ENCODE peak calls at places on chromosomes 2 and 18, in eight cellular contexts. O is K562, S is ovary, N is A549, Z is stomach, F is tibial nerve, A is transverse colon, D is upper lobe of left lung. Y is an unnamed sample.

GRCh38 chr2:65055427-65056214 is 595 bp upstream of the CEP68 start:
- DNase-seq in O (no peak), S (no peak), N (peak), Z (peak), F (no peak), A (peak), D (no peak), Y (no peak)

GRCh38 chr2:217261452-217261851 is 401.6 kb upstream of the TNP1 start:
- DNase-seq in O (no peak), S (no peak), N (no peak), Z (no peak), F (no peak), A (no peak), D (no peak), Y (peak)

GRCh38 chr18:28015671-28016070 is 161.3 kb downstream of the CDH2 start:
- DNase-seq in O (no peak), S (no peak), N (no peak), Z (no peak), F (no peak), A (no peak), D (no peak), Y (no peak)

GRCh38 chr2:151138507-151138906 is 123.2 kb downstream of the RBM43 start:
- DNase-seq in O (no peak), S (no peak), N (no peak), Z (no peak), F (no peak), A (no peak), D (no peak), Y (no peak)

GRCh38 chr2:136238552-136239346 is 120.8 kb upstream of the CXCR4 start:
- DNase-seq in O (no peak), S (no peak), N (no peak), Z (no peak), F (peak), A (no peak), D (no peak), Y (no peak)

GRCh38 chr2:12502759-12503158 is 214.0 kb upstream of the TRIB2 start:
- DNase-seq in O (no peak), S (no peak), N (no peak), Z (no peak), F (no peak), A (no peak), D (no peak), Y (peak)

GRCh38 chr18:56853961-56854360 is 202.8 kb downstream of the WDR7 start:
- DNase-seq in O (no peak), S (no peak), N (no peak), Z (no peak), F (no peak), A (no peak), D (no peak), Y (no peak)

GRCh38 chr18:58314284-58314683 is 270.3 kb downstream of the NEDD4L start:
- DNase-seq in O (peak), S (peak), N (no peak), Z (peak), F (peak), A (peak), D (peak), Y (no peak)

GRCh38 chr2:181738074-181738473 is 57.8 kb upstream of the NEUROD1 start:
- DNase-seq in O (peak), S (no peak), N (no peak), Z (no peak), F (no peak), A (no peak), D (no peak), Y (no peak)

GRCh38 chr18:9218052-9218451 is 81.5 kb downstream of the ANKRD12 start:
- DNase-seq in O (no peak), S (no peak), N (no peak), Z (no peak), F (no peak), A (no peak), D (no peak), Y (no peak)

GRCh38 chr2:203869610-203870042 is 2.1 kb downstream of the CTLA4 start:
- DNase-seq in O (no peak), S (no peak), N (no peak), Z (no peak), F (no peak), A (no peak), D (no peak), Y (peak)

GRCh38 chr2:228735697-228736096 is 535.4 kb downstream of the PID1 start:
- DNase-seq in O (no peak), S (no peak), N (no peak), Z (no peak), F (no peak), A (no peak), D (no peak), Y (no peak)

GRCh38 chr2:228728961-228729360 is 542.1 kb downstream of the PID1 start:
- DNase-seq in O (no peak), S (no peak), N (no peak), Z (no peak), F (no peak), A (no peak), D (no peak), Y (no peak)

GRCh38 chr2:228731517-228731916 is 539.6 kb downstream of the PID1 start:
- DNase-seq in O (no peak), S (no peak), N (no peak), Z (no peak), F (peak), A (no peak), D (no peak), Y (no peak)
- TF ChIP-seq EP300 in O (no peak), S (no peak), N (no peak), Z (no peak), F (peak), A (no peak), D (no peak), Y (no peak)

GRCh38 chr2:190589008-190589407 is 54.5 kb upstream of the NEMP2 start:
- DNase-seq in O (no peak), S (no peak), N (no peak), Z (no peak), F (no peak), A (no peak), D (no peak), Y (peak)
- TF ChIP-seq CTCF in O (no peak), S (no peak), N (no peak), Z (no peak), F (no peak), A (no peak), D (no peak), Y (no peak)

DNA sequence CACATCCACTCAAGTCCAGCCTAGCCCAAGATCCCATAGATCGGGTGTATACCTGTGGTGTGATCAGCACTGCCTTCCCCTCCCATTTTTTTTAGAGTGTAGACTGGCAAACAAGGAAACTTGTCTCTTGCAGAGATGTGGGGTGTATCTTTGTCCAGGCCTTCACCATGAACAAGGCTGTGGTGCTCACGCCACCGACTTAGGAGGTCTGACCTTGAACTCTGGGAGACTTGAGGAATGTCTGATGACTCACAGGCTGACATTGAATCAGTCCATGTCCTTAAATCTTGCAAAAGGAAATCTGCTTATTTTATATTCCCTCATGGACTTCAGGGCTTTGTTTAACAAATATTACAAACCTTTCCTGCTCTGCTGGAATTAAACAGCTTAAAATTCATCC is 4.5 kb upstream of the CTIF start:
- DNase-seq in O (no peak), S (peak), N (no peak), Z (no peak), F (no peak), A (no peak), D (no peak), Y (no peak)
- TF ChIP-seq EP300 in O (no peak), S (no peak), N (no peak), Z (no peak), F (no peak), A (no peak), D (no peak), Y (no peak)

DNA sequence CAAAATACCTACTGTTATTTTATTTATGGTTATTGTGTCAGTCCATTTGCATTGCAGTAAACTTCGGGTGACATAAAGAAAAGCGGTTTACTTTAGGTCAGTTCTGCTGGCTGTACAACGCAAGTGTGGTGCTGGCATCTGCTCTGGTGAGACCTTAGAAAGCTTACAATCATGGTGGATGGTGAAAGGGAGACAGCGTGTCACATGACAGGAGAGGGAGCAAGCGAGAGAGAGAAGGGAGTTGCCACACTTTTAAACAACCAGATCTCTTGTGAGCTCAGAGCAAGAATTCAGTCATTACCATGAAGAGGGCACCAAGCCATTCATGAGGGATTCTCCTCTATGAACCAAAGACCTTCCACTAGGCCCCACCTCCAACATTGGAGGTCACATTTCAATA is 2.0 kb upstream of the FAM171B start:
- DNase-seq in O (no peak), S (no peak), N (no peak), Z (no peak), F (no peak), A (no peak), D (no peak), Y (no peak)
- TF ChIP-seq CTCF in O (no peak), S (no peak), N (no peak), Z (no peak), F (no peak), A (no peak), D (no peak), Y (no peak)